ENCODE peak calls at places on chromosome 11, in nine cellular contexts. One of them, this sample, is unnamed.

GRCh38 chr11:68581439-68581838 is 102.9 kb upstream of the GAL start:
- DNase-seq in BJ: no peak
- DNase-seq in GM12865: no peak
- DNase-seq in NCI-H446: no peak
- DNase-seq in stimulated activated CD4-positive, alpha-beta T cell treated with anti-CD3 and anti-CD28 coated beads, Interleukin-1b, Interleukin-23, amount 100 ng/mL, for 24 hours: no peak
- DNase-seq in glutamatergic neuron: no peak
- DNase-seq in Peyer's patch: no peak
- DNase-seq in posterior cingulate gyrus: no peak
- DNase-seq in left ventricle myocardium superior: peak; percentile 69
- DNase-seq in this sample: no peak

GRCh38 chr11:96204366-96204659 is 138.7 kb downstream of the MAML2 start:
- DNase-seq in BJ: no peak
- DNase-seq in GM12865: no peak
- DNase-seq in NCI-H446: no peak
- DNase-seq in stimulated activated CD4-positive, alpha-beta T cell treated with anti-CD3 and anti-CD28 coated beads, Interleukin-1b, Interleukin-23, amount 100 ng/mL, for 24 hours: no peak
- DNase-seq in glutamatergic neuron: no peak
- DNase-seq in Peyer's patch: no peak
- DNase-seq in posterior cingulate gyrus: no peak
- DNase-seq in left ventricle myocardium superior: no peak
- DNase-seq in this sample: no peak

GRCh38 chr11:47494996-47495855 is 46.3 kb upstream of the RAPSN start:
- DNase-seq in BJ: peak; percentile 68
- DNase-seq in GM12865: no peak
- DNase-seq in NCI-H446: no peak
- DNase-seq in stimulated activated CD4-positive, alpha-beta T cell treated with anti-CD3 and anti-CD28 coated beads, Interleukin-1b, Interleukin-23, amount 100 ng/mL, for 24 hours: no peak
- DNase-seq in glutamatergic neuron: no peak
- DNase-seq in Peyer's patch: no peak
- DNase-seq in posterior cingulate gyrus: no peak
- DNase-seq in left ventricle myocardium superior: no peak
- DNase-seq in this sample: no peak

GRCh38 chr11:61797263-61797944 is 4.7 kb downstream of the FEN1 start:
- DNase-seq in BJ: peak; percentile 37
- DNase-seq in GM12865: peak; percentile 84
- DNase-seq in NCI-H446: peak; percentile 75
- DNase-seq in stimulated activated CD4-positive, alpha-beta T cell treated with anti-CD3 and anti-CD28 coated beads, Interleukin-1b, Interleukin-23, amount 100 ng/mL, for 24 hours: no peak
- DNase-seq in glutamatergic neuron: peak; percentile 77
- DNase-seq in Peyer's patch: no peak
- DNase-seq in posterior cingulate gyrus: peak; percentile 80
- DNase-seq in left ventricle myocardium superior: peak; percentile 68
- DNase-seq in this sample: peak; percentile 72

GRCh38 chr11:18617688-18618340 is 16.3 kb downstream of the SPTY2D1 start:
- DNase-seq in BJ: no peak
- DNase-seq in GM12865: peak; percentile 52
- DNase-seq in NCI-H446: no peak
- DNase-seq in stimulated activated CD4-positive, alpha-beta T cell treated with anti-CD3 and anti-CD28 coated beads, Interleukin-1b, Interleukin-23, amount 100 ng/mL, for 24 hours: no peak
- DNase-seq in glutamatergic neuron: no peak
- DNase-seq in Peyer's patch: no peak
- DNase-seq in posterior cingulate gyrus: no peak
- DNase-seq in left ventricle myocardium superior: no peak
- DNase-seq in this sample: no peak

GRCh38 chr11:91860661-91861060 is 364.0 kb upstream of the FAT3 start:
- DNase-seq in BJ: no peak
- DNase-seq in GM12865: no peak
- DNase-seq in NCI-H446: peak; percentile 68
- DNase-seq in stimulated activated CD4-positive, alpha-beta T cell treated with anti-CD3 and anti-CD28 coated beads, Interleukin-1b, Interleukin-23, amount 100 ng/mL, for 24 hours: no peak
- DNase-seq in glutamatergic neuron: no peak
- DNase-seq in Peyer's patch: no peak
- DNase-seq in posterior cingulate gyrus: no peak
- DNase-seq in left ventricle myocardium superior: no peak
- DNase-seq in this sample: no peak

GRCh38 chr11:27464155-27464759 is 8.3 kb downstream of the LGR4 start:
- DNase-seq in BJ: no peak
- DNase-seq in GM12865: no peak
- DNase-seq in NCI-H446: no peak
- DNase-seq in stimulated activated CD4-positive, alpha-beta T cell treated with anti-CD3 and anti-CD28 coated beads, Interleukin-1b, Interleukin-23, amount 100 ng/mL, for 24 hours: no peak
- DNase-seq in glutamatergic neuron: no peak
- DNase-seq in Peyer's patch: no peak
- DNase-seq in posterior cingulate gyrus: no peak
- DNase-seq in left ventricle myocardium superior: no peak
- DNase-seq in this sample: no peak

GRCh38 chr11:7892059-7892699 is 38.9 kb downstream of the OR10A6 start:
- DNase-seq in BJ: peak; percentile 40
- DNase-seq in GM12865: peak; percentile 44
- DNase-seq in NCI-H446: no peak
- DNase-seq in stimulated activated CD4-positive, alpha-beta T cell treated with anti-CD3 and anti-CD28 coated beads, Interleukin-1b, Interleukin-23, amount 100 ng/mL, for 24 hours: no peak
- DNase-seq in glutamatergic neuron: no peak
- DNase-seq in Peyer's patch: no peak
- DNase-seq in posterior cingulate gyrus: no peak
- DNase-seq in left ventricle myocardium superior: no peak
- DNase-seq in this sample: no peak

GRCh38 chr11:17405232-17406005 is 17.0 kb upstream of the KCNJ11 start:
- DNase-seq in BJ: no peak
- DNase-seq in GM12865: peak; percentile 52
- DNase-seq in NCI-H446: no peak
- DNase-seq in stimulated activated CD4-positive, alpha-beta T cell treated with anti-CD3 and anti-CD28 coated beads, Interleukin-1b, Interleukin-23, amount 100 ng/mL, for 24 hours: no peak
- DNase-seq in glutamatergic neuron: peak; percentile 61
- DNase-seq in Peyer's patch: peak; percentile 61
- DNase-seq in posterior cingulate gyrus: peak; percentile 59
- DNase-seq in left ventricle myocardium superior: peak; percentile 84
- DNase-seq in this sample: no peak

GRCh38 chr11:33303541-33303940 is 46.4 kb downstream of the HIPK3 start:
- DNase-seq in BJ: no peak
- DNase-seq in GM12865: no peak
- DNase-seq in NCI-H446: peak; percentile 9
- DNase-seq in stimulated activated CD4-positive, alpha-beta T cell treated with anti-CD3 and anti-CD28 coated beads, Interleukin-1b, Interleukin-23, amount 100 ng/mL, for 24 hours: no peak
- DNase-seq in glutamatergic neuron: no peak
- DNase-seq in Peyer's patch: no peak
- DNase-seq in posterior cingulate gyrus: no peak
- DNase-seq in left ventricle myocardium superior: no peak
- DNase-seq in this sample: no peak

GRCh38 chr11:44095506-44096359 is at the start of gene EXT2:
- DNase-seq in BJ: no peak
- DNase-seq in GM12865: peak; percentile 90
- DNase-seq in NCI-H446: peak; percentile 90
- DNase-seq in stimulated activated CD4-positive, alpha-beta T cell treated with anti-CD3 and anti-CD28 coated beads, Interleukin-1b, Interleukin-23, amount 100 ng/mL, for 24 hours: peak; percentile 76
- DNase-seq in glutamatergic neuron: peak; percentile 91
- DNase-seq in Peyer's patch: peak; percentile 92
- DNase-seq in posterior cingulate gyrus: peak; percentile 85
- DNase-seq in left ventricle myocardium superior: peak; percentile 94
- DNase-seq in this sample: peak; percentile 87

GRCh38 chr11:124748481-124749338 is 3.3 kb downstream of the VSIG2 start:
- DNase-seq in BJ: no peak
- DNase-seq in GM12865: no peak
- DNase-seq in NCI-H446: no peak
- DNase-seq in stimulated activated CD4-positive, alpha-beta T cell treated with anti-CD3 and anti-CD28 coated beads, Interleukin-1b, Interleukin-23, amount 100 ng/mL, for 24 hours: no peak
- DNase-seq in glutamatergic neuron: no peak
- DNase-seq in Peyer's patch: no peak
- DNase-seq in posterior cingulate gyrus: no peak
- DNase-seq in left ventricle myocardium superior: no peak
- DNase-seq in this sample: no peak

GRCh38 chr11:72589802-72590761 is 84.1 kb downstream of the PDE2A start:
- DNase-seq in BJ: no peak
- DNase-seq in GM12865: peak; percentile 41
- DNase-seq in NCI-H446: peak; percentile 13
- DNase-seq in stimulated activated CD4-positive, alpha-beta T cell treated with anti-CD3 and anti-CD28 coated beads, Interleukin-1b, Interleukin-23, amount 100 ng/mL, for 24 hours: no peak
- DNase-seq in glutamatergic neuron: peak; percentile 81
- DNase-seq in Peyer's patch: peak; percentile 65
- DNase-seq in posterior cingulate gyrus: no peak
- DNase-seq in left ventricle myocardium superior: peak; percentile 61
- DNase-seq in this sample: peak; percentile 76

GRCh38 chr11:2759228-2760195 is 59.7 kb upstream of the KCNQ1OT1 start:
- DNase-seq in BJ: no peak
- DNase-seq in GM12865: no peak
- DNase-seq in NCI-H446: no peak
- DNase-seq in stimulated activated CD4-positive, alpha-beta T cell treated with anti-CD3 and anti-CD28 coated beads, Interleukin-1b, Interleukin-23, amount 100 ng/mL, for 24 hours: no peak
- DNase-seq in glutamatergic neuron: peak; percentile 10
- DNase-seq in Peyer's patch: no peak
- DNase-seq in posterior cingulate gyrus: peak; percentile 9
- DNase-seq in left ventricle myocardium superior: no peak
- DNase-seq in this sample: peak; percentile 4

GRCh38 chr11:47461876-47462275 is 12.9 kb upstream of the RAPSN start:
- DNase-seq in BJ: no peak
- DNase-seq in GM12865: no peak
- DNase-seq in NCI-H446: no peak
- DNase-seq in stimulated activated CD4-positive, alpha-beta T cell treated with anti-CD3 and anti-CD28 coated beads, Interleukin-1b, Interleukin-23, amount 100 ng/mL, for 24 hours: no peak
- DNase-seq in glutamatergic neuron: no peak
- DNase-seq in Peyer's patch: no peak
- DNase-seq in posterior cingulate gyrus: no peak
- DNase-seq in left ventricle myocardium superior: no peak
- DNase-seq in this sample: no peak

GRCh38 chr11:76736773-76737495 is 46.2 kb upstream of the TSKU start:
- DNase-seq in BJ: no peak
- DNase-seq in GM12865: no peak
- DNase-seq in NCI-H446: peak; percentile 31
- DNase-seq in stimulated activated CD4-positive, alpha-beta T cell treated with anti-CD3 and anti-CD28 coated beads, Interleukin-1b, Interleukin-23, amount 100 ng/mL, for 24 hours: no peak
- DNase-seq in glutamatergic neuron: no peak
- DNase-seq in Peyer's patch: no peak
- DNase-seq in posterior cingulate gyrus: no peak
- DNase-seq in left ventricle myocardium superior: no peak
- DNase-seq in this sample: no peak

GRCh38 chr11:75298191-75298590 is 53.3 kb downstream of the ARRB1 start:
- DNase-seq in BJ: no peak
- DNase-seq in GM12865: no peak
- DNase-seq in NCI-H446: peak; percentile 15
- DNase-seq in stimulated activated CD4-positive, alpha-beta T cell treated with anti-CD3 and anti-CD28 coated beads, Interleukin-1b, Interleukin-23, amount 100 ng/mL, for 24 hours: no peak
- DNase-seq in glutamatergic neuron: no peak
- DNase-seq in Peyer's patch: no peak
- DNase-seq in posterior cingulate gyrus: no peak
- DNase-seq in left ventricle myocardium superior: no peak
- DNase-seq in this sample: no peak

This sample was measured in WERI-Rb-1.